ENCODE peak calls at places on chromosome 14, in seven cellular contexts. B, R, I, Y, K, N and S are unnamed samples.
A peak's percentile ranks its signal among the peaks of the same experiment; 100 is the strongest.

GRCh38 chr14:97024300-97024699 is 227.1 kb downstream of the VRK1 start:
- DNase-seq in Y (no peak), B (no peak), K (no peak), I (no peak), N (no peak), R (no peak), S (no peak)

GRCh38 chr14:103563089-103563620 is 395 bp downstream of the COA8 start:
- DNase-seq in N (peak; percentile 61), I (peak; percentile 75), K (no peak), R (no peak), B (no peak), Y (no peak), S (no peak)

GRCh38 chr14:31122098-31122611 is 85.4 kb downstream of the HECTD1 start:
- DNase-seq in N (no peak), R (peak; percentile 8), B (no peak), Y (peak; percentile 32), I (no peak), K (no peak), S (no peak)

GRCh38 chr14:92203116-92203515 is 81.3 kb downstream of the CPSF2 start:
- DNase-seq in Y (no peak), I (no peak), N (no peak), B (no peak), K (no peak), R (no peak), S (no peak)

GRCh38 chr14:78933948-78934524 is 763.9 kb downstream of the NRXN3 start:
- DNase-seq in B (no peak), N (no peak), K (no peak), R (no peak), I (peak; percentile 18), Y (peak; percentile 45), S (peak; percentile 29)

GRCh38 chr14:104784218-104784568 is 11.4 kb downstream of the AKT1 start:
- DNase-seq in R (no peak), N (no peak), K (no peak), Y (no peak), B (no peak), I (no peak), S (no peak)

GRCh38 chr14:68692916-68693771 is 99.7 kb downstream of the ZFP36L1 start:
- DNase-seq in R (no peak), Y (peak; percentile 90), N (no peak), K (no peak), B (no peak), I (no peak), S (no peak)

GRCh38 chr14:53062856-53063255 is 90.3 kb downstream of the DDHD1 start:
- DNase-seq in I (peak; percentile 31), Y (peak; percentile 28), R (no peak), B (no peak), N (no peak), K (no peak), S (no peak)

DNA sequence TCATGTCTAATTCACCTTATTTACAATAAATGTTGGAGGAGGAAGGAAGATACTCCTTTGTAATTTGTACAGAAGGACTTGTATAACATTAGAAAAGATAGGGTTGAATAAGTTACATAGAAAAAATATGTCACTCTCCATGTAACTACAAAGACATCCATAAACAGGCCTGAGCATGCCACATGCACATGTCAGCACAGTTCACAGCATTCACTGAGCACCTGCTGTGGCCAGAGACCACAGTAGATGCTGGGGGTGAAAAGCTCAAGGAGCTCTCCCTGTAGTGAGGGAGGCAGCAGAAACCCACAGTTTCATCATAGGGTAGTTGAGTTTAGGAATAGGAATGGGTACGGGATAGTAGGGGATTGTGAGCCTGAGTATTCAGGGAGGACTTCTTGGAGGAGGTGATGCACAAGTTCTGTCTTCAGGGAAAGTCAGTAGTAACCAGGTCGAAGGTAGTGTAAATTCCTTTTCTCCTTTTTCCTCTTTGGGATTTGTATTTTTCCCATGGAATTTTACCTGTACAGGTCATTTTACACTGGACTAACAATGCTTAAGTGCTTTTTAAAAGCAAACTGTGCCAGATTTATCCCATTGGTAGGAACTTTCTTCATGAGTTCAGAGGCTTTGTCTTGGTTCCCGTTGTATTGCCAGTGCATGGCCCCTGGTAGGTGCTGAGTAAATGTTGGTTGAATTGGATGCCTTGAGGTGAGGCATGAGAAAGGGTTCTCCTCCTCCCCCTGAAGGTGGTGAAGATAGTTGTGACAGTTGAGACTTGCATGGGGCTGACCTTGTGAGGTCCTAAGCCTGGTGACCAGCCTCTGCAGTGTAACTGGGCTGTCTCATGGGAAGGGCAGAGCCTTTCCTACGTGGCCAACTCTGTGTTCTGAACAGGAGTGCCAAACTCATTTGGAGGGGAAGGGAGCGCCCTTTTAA is 20.2 kb downstream of the PRKCH start:
- DNase-seq in K (no peak), Y (no peak), B (no peak), N (no peak), R (no peak), I (no peak), S (no peak)
- H3K4me3 ChIP-seq in K (no peak overlapping the region), Y (no peak overlapping the region), B (no peak overlapping the region), N (no peak overlapping the region), R (no peak overlapping the region), I (no peak overlapping the region), S (no peak overlapping the region)

GRCh38 chr14:81153187-81153586 is 67.6 kb downstream of the GTF2A1 start:
- DNase-seq in Y (no peak), K (no peak), I (no peak), B (no peak), R (no peak), N (no peak), S (no peak)
- H3K4me3 ChIP-seq in Y (no peak overlapping the region), K (no peak overlapping the region), I (no peak overlapping the region), B (no peak overlapping the region), R (no peak overlapping the region), N (no peak overlapping the region), S (no peak overlapping the region)

DNA sequence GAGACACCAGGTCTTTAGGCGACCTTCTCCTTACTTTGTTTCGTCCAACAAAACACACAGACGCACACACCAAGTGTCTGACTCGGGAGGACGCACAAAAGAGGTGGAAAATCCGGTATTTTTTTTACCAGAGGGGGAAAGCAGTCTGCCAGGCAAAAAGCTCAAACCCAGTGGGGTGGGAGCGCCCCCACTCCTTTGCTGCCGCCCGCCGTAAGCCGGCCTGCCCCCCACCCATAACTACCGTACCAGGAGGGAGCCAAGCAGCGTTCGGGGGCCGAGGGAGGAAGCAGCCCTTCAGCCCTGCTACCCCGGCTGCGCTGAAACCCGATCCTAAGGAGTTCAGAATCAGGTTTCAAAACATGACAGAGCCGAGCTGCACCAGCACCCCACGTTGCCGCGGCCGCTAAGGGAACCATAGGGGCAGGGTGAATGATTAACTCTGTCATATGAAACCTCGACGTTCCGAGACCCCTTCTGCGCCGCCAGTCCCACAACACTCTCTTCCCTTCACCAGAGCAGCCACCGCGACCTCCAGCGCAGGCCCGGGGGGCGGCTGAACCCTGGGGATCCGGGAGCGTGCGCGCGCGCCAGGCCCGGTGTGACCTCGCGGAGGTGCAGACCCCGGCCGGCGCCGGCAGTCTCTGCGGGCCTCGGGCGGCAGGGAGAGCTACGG is 1.9 kb downstream of the SIX4 start:
- DNase-seq in I (no peak), N (peak; percentile 17), Y (peak; percentile 81), B (no peak), K (peak; percentile 69), R (no peak), S (peak; percentile 85)
- H3K4me3 ChIP-seq in I (peak overlapping the region; percentile 62), N (peak overlapping the region; percentile 67), Y (peak overlapping the region; percentile 69), B (peak overlapping the region; percentile 88), K (peak overlapping the region; percentile 96), R (peak overlapping the region; percentile 56), S (peak overlapping the region; percentile 98)

DNA sequence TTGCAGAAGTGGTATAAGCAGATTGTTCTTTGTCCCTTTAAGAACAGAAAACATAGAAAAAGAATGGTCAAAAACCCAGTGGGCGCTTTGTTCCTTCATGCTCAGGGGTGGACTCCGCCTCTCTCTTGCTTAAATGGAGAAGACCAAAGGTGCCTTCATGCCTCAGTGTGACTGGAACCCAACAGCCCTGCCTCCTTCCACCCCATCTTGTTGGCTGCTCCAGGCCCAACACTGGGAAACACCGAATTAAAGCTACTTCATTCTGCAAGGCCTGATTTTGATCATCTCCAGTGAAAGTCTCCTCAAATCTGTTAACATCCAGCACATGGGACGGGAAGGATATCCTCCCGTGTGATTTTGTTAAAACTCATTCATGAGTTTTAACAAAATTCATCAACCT is 103.7 kb downstream of the BCL11B start:
- DNase-seq in I (no peak), Y (no peak), B (no peak), K (no peak), N (no peak), R (no peak), S (no peak)
- H3K4me3 ChIP-seq in I (no peak overlapping the region), Y (no peak overlapping the region), B (no peak overlapping the region), K (no peak overlapping the region), N (no peak overlapping the region), R (no peak overlapping the region), S (no peak overlapping the region)

GRCh38 chr14:73591690-73592448 is at the start of gene ACOT4:
- DNase-seq in N (peak; percentile 55), Y (peak; percentile 62), K (peak; percentile 64), B (no peak), R (no peak), I (peak; percentile 69), S (peak; percentile 76)
- H3K4me3 ChIP-seq in N (peak within 1 kb of the TSS; percentile 62), Y (peak within 1 kb of the TSS; percentile 57), K (peak within 1 kb of the TSS; percentile 75), B (peak within 1 kb of the TSS; percentile 54), R (peak within 1 kb of the TSS; percentile 74), I (peak within 1 kb of the TSS; percentile 79), S (peak within 1 kb of the TSS; percentile 39)

GRCh38 chr14:66918527-66918926 is 270.7 kb upstream of the GARIN2 start:
- DNase-seq in R (no peak), N (no peak), K (no peak), Y (no peak), I (no peak), B (no peak), S (no peak)

GRCh38 chr14:66923251-66923650 is 266.0 kb upstream of the GARIN2 start:
- DNase-seq in I (no peak), N (no peak), R (no peak), Y (no peak), K (no peak), B (no peak), S (no peak)

GRCh38 chr14:66916421-66916820 is 272.8 kb upstream of the GARIN2 start:
- DNase-seq in R (no peak), N (no peak), K (no peak), I (no peak), B (no peak), Y (no peak), S (no peak)

GRCh38 chr14:66920196-66920595 is 269.0 kb upstream of the GARIN2 start:
- DNase-seq in N (no peak), K (no peak), I (no peak), R (no peak), Y (peak; percentile 41), B (no peak), S (no peak)
- H3K4me3 ChIP-seq in N (no peak overlapping the region), K (no peak overlapping the region), I (no peak overlapping the region), R (no peak overlapping the region), Y (no peak overlapping the region), B (no peak overlapping the region), S (no peak overlapping the region)

GRCh38 chr14:101369916-101370592 is 191.2 kb upstream of the DIO3 start:
- DNase-seq in K (no peak), B (no peak), Y (no peak), I (no peak), R (no peak), N (peak; percentile 53), S (peak; percentile 16)

GRCh38 chr14:101372894-101373640 is 188.2 kb upstream of the DIO3 start:
- DNase-seq in R (no peak), B (no peak), I (no peak), N (no peak), Y (no peak), K (no peak), S (peak; percentile 45)

GRCh38 chr14:101370593-101371569 is 190.4 kb upstream of the DIO3 start:
- DNase-seq in K (no peak), I (no peak), N (no peak), R (no peak), Y (no peak), B (no peak), S (no peak)

GRCh38 chr14:101372494-101372813 is 188.8 kb upstream of the DIO3 start:
- DNase-seq in I (no peak), N (no peak), Y (no peak), R (no peak), K (no peak), B (no peak), S (no peak)

GRCh38 chr14:101371691-101372493 is 189.4 kb upstream of the DIO3 start:
- DNase-seq in Y (no peak), K (no peak), I (no peak), N (no peak), R (no peak), B (no peak), S (no peak)
- H3K4me3 ChIP-seq in Y (no peak overlapping the region), K (no peak overlapping the region), I (no peak overlapping the region), N (no peak overlapping the region), R (no peak overlapping the region), B (no peak overlapping the region), S (no peak overlapping the region)